ENCODE peak calls at places on chromosomes 1 and 21, in four cellular contexts. P is brain microvascular endothelial cell; O is transverse colon; A is CD8-positive, alpha-beta memory T cell. T is an unnamed sample.

GRCh38 chr1:64033667-64034215 is 169.7 kb upstream of the UBE2U start:
- DNase-seq in O (no peak), P (peak), A (no peak), T (no peak)

GRCh38 chr1:155175927-155176371 is 2.3 kb downstream of the TRIM46 start:
- DNase-seq in A (no peak), P (no peak), O (peak), T (no peak)

GRCh38 chr1:230330157-230330556 is 96.0 kb downstream of the PGBD5 start:
- DNase-seq in O (no peak), A (no peak), P (no peak), T (no peak)

GRCh38 chr1:150535511-150536281 is 13.5 kb upstream of the ADAMTSL4 start:
- DNase-seq in A (no peak), O (no peak), P (no peak), T (no peak)

GRCh38 chr1:228938248-228938891 is 203.1 kb downstream of the RHOU start:
- DNase-seq in P (peak), O (no peak), A (peak), T (no peak)

GRCh38 chr1:156445789-156446263 is 54.7 kb downstream of the MEF2D start:
- DNase-seq in P (peak), A (peak), O (peak), T (no peak)

GRCh38 chr1:212186427-212187207 is 98.6 kb upstream of the PPP2R5A start:
- DNase-seq in O (peak), P (no peak), A (no peak), T (peak)

GRCh38 chr1:69246109-69246508 is 321.6 kb upstream of the LRRC7 start:
- DNase-seq in P (no peak), O (no peak), A (no peak), T (no peak)

GRCh38 chr1:202088216-202088615 is 34.5 kb upstream of the GPR37L1 start:
- DNase-seq in P (no peak), O (peak), A (no peak), T (no peak)

GRCh38 chr1:29912413-29912812 is 676.1 kb downstream of the PTPRU start:
- DNase-seq in A (no peak), O (no peak), P (peak), T (no peak)

DNA sequence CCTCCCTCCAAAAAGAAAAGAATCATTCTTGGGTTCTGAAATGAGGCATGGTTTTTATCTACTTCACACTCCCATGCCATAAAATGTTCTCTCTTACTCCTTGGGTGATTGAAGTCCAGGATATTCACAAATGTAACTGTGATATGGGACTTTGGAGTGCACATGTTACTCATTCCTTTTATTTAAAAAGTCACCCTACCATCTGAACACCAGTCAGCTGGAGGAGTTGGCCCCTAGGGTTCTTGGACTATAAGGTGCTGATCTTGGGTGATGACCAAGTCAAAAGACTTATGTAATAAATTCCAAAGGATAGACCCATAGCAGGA is 128.4 kb downstream of the CLIC6 start:
- DNase-seq in P (no peak), O (no peak), A (no peak), T (no peak)
- H3K27ac ChIP-seq in P (no peak), O (peak), A (no peak), T (peak)

DNA sequence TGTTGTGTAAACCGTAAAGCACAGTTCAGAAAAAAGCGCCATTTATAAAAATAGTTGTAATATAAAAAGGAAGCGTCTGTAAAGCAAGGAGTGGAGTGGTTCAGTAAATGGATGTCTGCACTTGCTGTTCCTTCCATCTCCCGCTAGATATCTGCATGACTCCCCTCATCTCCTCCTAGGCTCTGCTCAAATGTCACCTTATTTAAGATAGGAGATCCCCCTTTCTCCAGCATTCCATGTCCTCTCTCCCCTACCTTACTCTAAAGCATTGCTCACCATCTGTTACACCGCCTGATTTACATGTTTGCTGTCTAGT is 745 bp downstream of the MUL1 start:
- DNase-seq in A (no peak), O (no peak), P (no peak), T (no peak)
- H3K27ac ChIP-seq in A (peak), O (peak), P (no peak), T (peak)

GRCh38 chr1:113073457-113073950 is 506 bp downstream of the LRIG2 start:
- DNase-seq in A (no peak), P (peak), O (peak), T (no peak)

GRCh38 chr1:113072757-113073456 is at the start of gene LRIG2:
- DNase-seq in O (peak), A (peak), P (peak), T (peak)

GRCh38 chr1:113072141-113072756 is 749 bp upstream of the LRIG2 start:
- DNase-seq in O (no peak), P (no peak), A (no peak), T (no peak)

GRCh38 chr1:113074237-113074636 is 1.2 kb downstream of the LRIG2 start:
- DNase-seq in A (no peak), P (no peak), O (no peak), T (no peak)
- H3K27ac ChIP-seq in A (peak), P (peak), O (no peak), T (no peak)

GRCh38 chr1:204984499-204984898 is 58.5 kb upstream of the CNTN2 start:
- DNase-seq in P (no peak), O (no peak), A (no peak), T (no peak)
- H3K27ac ChIP-seq in P (no peak), O (no peak), A (no peak), T (no peak)

DNA sequence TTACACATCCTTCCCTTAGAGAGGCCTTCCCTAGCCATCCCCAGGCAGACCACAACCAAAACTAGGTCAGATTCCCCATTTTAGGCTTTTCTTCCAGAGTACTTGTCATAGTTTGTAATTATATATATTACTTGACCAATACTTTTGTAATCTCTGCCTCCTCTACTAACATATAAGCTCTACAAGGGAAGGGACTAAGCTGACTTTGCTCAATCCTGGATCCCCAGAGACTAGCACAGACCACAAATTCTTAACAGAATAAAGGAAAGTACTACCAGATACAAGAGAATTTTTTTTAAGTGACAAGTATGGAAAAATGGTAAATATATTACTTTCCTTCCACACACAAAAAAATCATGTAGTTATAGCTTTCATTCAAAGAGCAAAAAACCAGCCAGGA is 2.0 kb downstream of the ZMYM6 start:
- DNase-seq in P (no peak), A (no peak), O (no peak), T (no peak)
- H3K27ac ChIP-seq in P (no peak), A (peak), O (no peak), T (no peak)

DNA sequence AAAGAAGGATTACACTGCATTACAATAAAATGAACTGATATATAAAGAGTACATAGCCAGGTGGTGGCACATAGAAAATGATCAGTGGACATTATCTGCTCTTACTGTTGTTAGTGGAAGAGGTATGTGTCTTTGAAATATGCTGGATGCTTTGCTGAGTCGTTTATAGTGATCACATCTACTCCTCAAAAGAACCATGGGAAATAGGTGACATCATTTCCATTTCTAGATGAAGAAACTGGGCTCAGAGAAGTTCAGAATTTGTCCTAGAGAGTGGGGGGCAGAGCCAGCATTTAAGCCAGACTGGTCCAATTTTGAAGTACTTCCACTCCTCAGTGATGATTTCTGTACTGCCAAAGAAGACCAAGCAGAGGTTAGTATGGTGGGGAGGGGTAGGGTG is 34.0 kb upstream of the BACH1 start:
- DNase-seq in A (no peak), P (no peak), O (no peak), T (no peak)
- H3K27ac ChIP-seq in A (no peak), P (no peak), O (no peak), T (no peak)

DNA sequence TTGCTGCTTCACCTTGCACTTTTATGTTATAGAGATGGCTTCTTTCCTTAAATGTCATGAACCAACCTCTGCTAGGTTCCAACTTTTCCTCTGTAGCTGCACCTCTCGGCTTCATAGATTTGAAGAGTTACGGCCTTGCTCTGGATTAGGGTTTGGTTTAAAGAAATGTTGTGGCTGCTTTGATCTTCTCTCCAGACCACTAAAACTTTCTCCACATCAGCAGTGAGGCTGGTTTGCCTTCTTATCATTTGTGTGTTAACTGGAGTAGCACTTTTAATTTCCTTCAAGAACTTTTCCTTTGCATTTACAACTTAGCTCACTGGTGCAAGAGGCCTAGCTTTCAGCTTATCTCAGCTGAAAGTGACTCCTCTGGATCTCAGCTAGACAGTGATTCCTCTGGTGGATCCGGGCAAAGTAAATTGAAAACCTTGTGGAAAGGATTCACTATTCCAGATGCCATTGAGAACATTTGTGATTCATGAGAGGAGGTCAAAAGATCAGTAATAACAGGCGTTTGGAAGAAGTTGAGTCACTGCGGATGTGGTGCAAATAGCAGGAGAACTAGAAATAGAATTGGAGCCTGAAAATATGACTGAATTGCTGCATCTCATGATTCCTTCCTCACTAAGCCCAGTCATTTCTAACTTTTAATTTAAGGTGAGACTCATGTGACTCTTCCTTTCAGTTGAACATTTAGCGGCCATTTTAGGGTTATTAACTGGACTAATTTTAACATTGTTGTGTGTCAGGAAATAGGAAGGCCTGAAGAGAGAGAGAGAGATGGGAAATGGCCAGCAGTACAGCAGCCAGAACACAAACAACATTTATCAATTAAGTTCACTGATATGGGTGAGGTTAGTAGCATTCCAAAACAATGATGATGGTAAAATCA is 16.2 kb upstream of the RGS1 start:
- DNase-seq in P (peak), O (no peak), A (no peak), T (peak)
- H3K27ac ChIP-seq in P (peak), O (peak), A (no peak), T (peak)

GRCh38 chr1:1011388-1011949 is 1.8 kb upstream of the ISG15 start:
- DNase-seq in O (no peak), P (no peak), A (no peak), T (no peak)
- H3K27ac ChIP-seq in O (no peak), P (no peak), A (no peak), T (no peak)

GRCh38 chr1:90946630-90947029 is 75.2 kb downstream of the ZNF644 start:
- DNase-seq in A (no peak), O (no peak), P (no peak), T (no peak)
- H3K27ac ChIP-seq in A (no peak), O (no peak), P (no peak), T (no peak)

T was measured in epithelial cell of prostate.